ENCODE peak calls at places on chromosomes 12 and 14, in six cellular contexts. Z is A549, P is endothelial cell of umbilical vein, S is K562, A is HepG2, Q is GM12878. B is an unnamed sample.
A peak's percentile ranks its signal among the peaks of the same experiment; 100 is the strongest.

GRCh38 chr14:80805136-80805535 is 136.4 kb downstream of the CEP128 start:
- DNase-seq in S (no peak), Q (no peak), A (no peak), Z (no peak), P (no peak), B (no peak)

GRCh38 chr12:111438501-111438900 is 32.8 kb downstream of the SH2B3 start:
- DNase-seq in S (no peak), A (no peak), Q (no peak), P (peak; percentile 67), Z (no peak), B (peak; percentile 99)

GRCh38 chr14:93981316-93981715 is 4.9 kb upstream of the ASB2 start:
- DNase-seq in P (no peak), Z (no peak), A (no peak), S (no peak), Q (no peak), B (no peak)

GRCh38 chr12:77087427-77087826 is 22.1 kb upstream of the E2F7 start:
- DNase-seq in Z (no peak), Q (no peak), P (peak; percentile 38), S (no peak), A (no peak), B (no peak)

GRCh38 chr12:56358836-56359532 is 923 bp downstream of the STAT2 start:
- DNase-seq in Z (no peak), S (no peak), Q (no peak), P (no peak), A (no peak), B (peak; percentile 58)

GRCh38 chr12:13940466-13940865 is 40.9 kb downstream of the GRIN2B start:
- DNase-seq in A (no peak), P (no peak), S (no peak), Q (no peak), Z (no peak), B (no peak)

GRCh38 chr12:119990382-119990874 is 1.4 kb downstream of the BICDL1 start:
- DNase-seq in Z (no peak), Q (no peak), P (no peak), A (no peak), S (no peak), B (peak; percentile 30)

GRCh38 chr12:116343331-116343884 is 65.9 kb upstream of the MED13L start:
- DNase-seq in Z (no peak), A (no peak), Q (no peak), P (no peak), S (no peak), B (no peak)

GRCh38 chr14:68814376-68815287 is 21.8 kb upstream of the ZFP36L1 start:
- DNase-seq in P (peak; percentile 70), S (peak; percentile 58), Q (peak; percentile 84), A (peak; percentile 74), Z (peak; percentile 78), B (peak; percentile 58)

GRCh38 chr14:68401320-68401719 is 391.5 kb downstream of the ZFP36L1 start:
- DNase-seq in Z (no peak), P (no peak), S (no peak), Q (no peak), A (no peak), B (no peak)

GRCh38 chr12:49877066-49877465 is 26.6 kb downstream of the FAIM2 start:
- DNase-seq in P (no peak), A (no peak), Q (no peak), S (no peak), Z (no peak), B (no peak)

GRCh38 chr12:96457191-96457930 is 32.0 kb upstream of the CFAP54 start:
- DNase-seq in S (no peak), Q (no peak), P (peak; percentile 28), Z (no peak), A (no peak), B (no peak)

GRCh38 chr12:77772606-77773298 is 57.9 kb upstream of the NAV3 start:
- DNase-seq in A (no peak), Q (no peak), Z (no peak), S (no peak), P (no peak), B (no peak)

GRCh38 chr14:27199272-27199671 is 601.4 kb upstream of the NOVA1 start:
- DNase-seq in P (no peak), S (no peak), Q (no peak), A (no peak), Z (no peak), B (no peak)

DNA sequence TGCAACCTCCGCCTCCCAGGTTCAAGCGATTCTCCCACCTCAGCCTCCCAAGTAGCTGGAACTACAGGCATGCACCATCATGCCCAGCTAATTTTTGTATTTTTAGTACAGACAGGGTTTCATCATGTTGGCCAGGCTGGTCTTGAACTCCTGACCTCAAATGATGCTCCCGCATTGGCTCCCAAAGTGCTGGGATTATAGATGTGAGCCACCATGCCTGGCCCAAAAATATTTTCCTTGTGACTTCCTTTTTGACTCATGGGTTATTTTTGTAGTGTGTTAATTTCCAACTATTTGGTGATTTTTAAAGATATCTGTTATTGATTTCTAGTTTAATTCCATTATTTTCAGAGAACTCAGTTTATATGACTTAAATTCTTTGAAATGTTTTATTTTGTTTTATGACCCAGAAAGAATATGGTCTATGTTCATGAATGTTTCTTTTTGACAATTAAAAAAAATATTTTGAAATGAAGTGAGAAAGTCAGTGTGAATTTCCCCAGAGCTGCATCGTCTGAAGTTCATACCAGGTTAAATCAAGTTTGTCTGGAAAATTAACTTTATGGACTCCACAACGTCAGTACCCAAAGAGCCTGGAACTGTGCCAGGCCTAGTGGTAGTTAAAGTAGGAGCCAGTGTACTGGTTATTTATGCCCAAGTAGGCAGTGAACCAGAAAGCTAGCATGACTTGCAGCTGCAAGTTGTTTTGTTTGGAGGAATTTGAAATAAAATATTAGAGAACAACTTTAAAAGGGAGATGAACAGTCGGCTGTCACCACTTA is 2.8 kb upstream of the CDKL1 start:
- DNase-seq in A (no peak), S (no peak), Z (peak; percentile 22), P (peak; percentile 33), Q (no peak), B (no peak)
- TF ChIP-seq MYC in A (no peak), S (no peak), Z (no peak), P (no peak), Q (no peak), B (no peak)

GRCh38 chr14:76861574-76862255 is 35.5 kb downstream of the LRRC74A start:
- DNase-seq in Z (no peak), A (no peak), S (no peak), Q (no peak), P (no peak), B (no peak)

GRCh38 chr14:76866469-76866868 is 40.3 kb downstream of the LRRC74A start:
- DNase-seq in S (no peak), Q (no peak), A (no peak), P (no peak), Z (no peak), B (no peak)

GRCh38 chr14:76867536-76868452 is 41.6 kb downstream of the LRRC74A start:
- DNase-seq in P (no peak), S (no peak), Z (no peak), A (no peak), Q (no peak), B (peak; percentile 83)

GRCh38 chr14:76863724-76864407 is 37.7 kb downstream of the LRRC74A start:
- DNase-seq in S (no peak), Q (peak; percentile 13), Z (no peak), A (peak; percentile 19), P (peak; percentile 43), B (peak; percentile 88)

GRCh38 chr14:76862546-76863282 is 36.5 kb downstream of the LRRC74A start:
- DNase-seq in S (no peak), Z (no peak), P (no peak), Q (no peak), A (no peak), B (no peak)
- TF ChIP-seq CTCF in S (no peak), Z (no peak), P (no peak), Q (no peak), A (no peak), B (no peak)

DNA sequence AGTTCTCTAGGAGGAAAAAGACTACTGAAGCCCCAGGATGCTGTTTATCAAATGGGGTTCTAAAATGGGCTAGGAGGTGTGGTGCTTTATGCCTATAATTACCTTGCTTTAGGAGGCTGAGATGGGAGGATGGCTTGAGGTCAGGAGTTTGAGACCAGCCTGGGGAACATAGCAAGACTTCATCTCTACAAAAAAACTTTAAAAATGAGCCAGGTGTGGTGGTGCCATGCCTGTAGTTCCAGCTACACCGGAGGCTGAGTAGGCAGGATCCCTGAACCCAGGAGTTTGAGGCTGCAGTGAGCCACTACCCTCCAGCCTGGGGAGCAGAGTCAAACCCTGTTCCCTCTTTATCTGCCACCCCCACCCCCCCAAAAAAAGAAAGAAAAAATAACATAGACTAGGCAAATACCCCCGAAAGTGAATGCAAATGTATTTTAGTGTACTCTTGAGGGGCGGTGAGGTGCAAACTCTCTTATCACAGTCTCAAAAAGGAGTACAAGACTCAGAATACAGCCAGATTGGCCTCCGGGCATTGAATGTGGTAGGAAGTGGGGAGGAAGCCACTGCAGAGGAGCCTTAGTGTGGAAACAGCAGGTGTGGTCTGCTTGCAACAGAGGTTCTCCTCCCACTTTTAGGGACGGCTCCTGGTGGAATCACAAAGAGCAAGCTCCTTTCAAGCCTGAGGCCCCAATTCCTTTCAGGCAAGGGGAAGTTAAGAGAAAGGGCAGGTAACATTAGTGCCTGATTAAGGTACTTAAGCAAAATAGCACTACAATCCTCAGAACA is 23.5 kb upstream of the SLC2A3 start:
- DNase-seq in Z (no peak), A (peak; percentile 44), P (peak; percentile 3), Q (peak; percentile 70), S (peak; percentile 24), B (peak; percentile 90)
- H3K4me3 ChIP-seq in Z (no peak overlapping the region), A (peak overlapping the region; percentile 43), P (no peak overlapping the region), Q (peak overlapping the region; percentile 87), S (peak overlapping the region; percentile 33), B (peak overlapping the region; percentile 64)

GRCh38 chr12:9868951-9869306 is 225 bp downstream of the CLEC2B start:
- DNase-seq in Q (no peak), P (no peak), Z (no peak), A (no peak), S (no peak), B (no peak)

GRCh38 chr12:9867531-9867930 is 1.6 kb downstream of the CLEC2B start:
- DNase-seq in P (peak; percentile 66), A (no peak), Z (no peak), Q (no peak), S (no peak), B (no peak)

GRCh38 chr12:9870311-9870866 is 1.2 kb upstream of the CLEC2B start:
- DNase-seq in P (peak; percentile 44), S (no peak), A (no peak), Q (no peak), Z (no peak), B (peak; percentile 24)

GRCh38 chr12:9868271-9868815 is 811 bp downstream of the CLEC2B start:
- DNase-seq in S (no peak), P (peak; percentile 21), Q (no peak), Z (no peak), A (no peak), B (no peak)

DNA sequence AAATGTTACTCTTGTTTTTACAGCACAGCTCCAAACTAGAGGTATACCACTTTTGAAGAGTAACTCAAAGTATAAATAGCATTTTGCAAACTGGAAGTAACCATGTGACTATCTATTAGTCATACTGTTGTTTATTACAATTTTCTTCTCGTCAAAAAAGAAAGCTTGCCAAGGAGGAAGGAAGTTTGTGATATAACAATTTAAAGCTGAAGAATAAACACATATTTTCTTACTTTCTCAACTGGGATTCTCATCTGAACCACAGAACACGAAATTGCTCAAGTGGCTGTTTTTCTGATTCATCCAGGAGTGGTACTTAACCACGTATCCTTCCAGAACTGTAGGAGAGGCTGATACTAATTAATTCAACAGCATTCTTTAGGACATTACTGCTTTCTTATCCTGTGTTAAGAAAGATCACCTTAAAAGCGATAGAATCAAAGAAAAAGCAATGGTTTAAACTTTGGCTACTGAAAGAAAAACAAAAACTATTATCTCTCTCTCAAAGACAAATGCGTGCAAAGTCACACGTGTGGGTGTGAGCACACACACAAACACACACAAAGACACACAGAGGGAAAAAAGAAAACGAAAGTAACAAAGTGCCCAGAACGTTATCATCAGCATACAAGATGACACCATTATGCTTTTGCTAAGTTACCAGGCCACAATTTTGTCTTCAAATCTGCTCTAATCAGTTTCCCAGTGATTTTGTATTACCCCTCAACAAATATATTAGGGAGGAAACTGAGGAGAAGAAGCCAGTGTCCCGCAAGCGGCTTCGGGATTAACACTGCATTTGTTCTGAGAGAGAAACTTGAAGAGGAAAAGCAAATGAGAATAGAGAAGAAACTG is at the start of gene CLEC2B:
- DNase-seq in A (no peak), Q (peak; percentile 40), S (no peak), P (peak; percentile 92), Z (no peak), B (peak; percentile 63)
- TF ChIP-seq MYC in A (no peak), Q (no peak), S (no peak), P (no peak), Z (no peak), B (peak; percentile 42)

B was measured in NB4.